ENCODE peak calls at places on chromosomes 5 and 9, in nine cellular contexts. M is activated CD8-positive, alpha-beta memory T cell treated with anti-CD3 and anti-CD28 coated beads, Interleukin-2, amount 50 U/mL, for 48 hours; F is RKO; T is activated T-helper 2 cell treated with anti-CD3 and anti-CD28 coated beads, Interferon-gamma antibody, Interleukin-2, Interleukin-4, amounts not matched to agents 10 μg/mL and 5 μg/mL and 100 μg/mL, durations not matched to agents 14 hours and 24 hours and 36 hours; U is NCI-H82; V is GM23248; H is H9; Q is AG10803; W is A172. O is an unnamed sample.

GRCh38 chr9:111099199-111100005 is 61.1 kb upstream of the LPAR1 start:
- DNase-seq in M (no peak), F (no peak), T (no peak), U (peak; percentile 90), V (no peak), H (peak; percentile 63), Q (no peak), W (no peak), O (no peak)

GRCh38 chr5:130773813-130774212 is 391.2 kb downstream of the HINT1 start:
- DNase-seq in M (no peak), F (peak; percentile 48), T (no peak), U (no peak), V (no peak), H (no peak), Q (no peak), W (peak; percentile 27), O (no peak)

GRCh38 chr5:113240951-113241726 is 193.7 kb downstream of the TSSK1B start:
- DNase-seq in M (no peak), F (no peak), T (no peak), U (no peak), V (no peak), H (no peak), Q (no peak), W (no peak), O (no peak)

GRCh38 chr9:106718996-106719395 is 144.0 kb upstream of the ZNF462 start:
- DNase-seq in M (no peak), F (no peak), T (no peak), U (no peak), V (peak; percentile 43), H (no peak), Q (peak; percentile 52), W (peak; percentile 35), O (no peak)

GRCh38 chr5:74009502-74009901 is 383.5 kb downstream of the ARHGEF28 start:
- DNase-seq in M (no peak), F (no peak), T (no peak), U (no peak), V (peak; percentile 12), H (no peak), Q (no peak), W (no peak), O (no peak)

GRCh38 chr9:125468646-125469045 is 207.0 kb downstream of the GAPVD1 start:
- DNase-seq in M (no peak), F (no peak), T (no peak), U (no peak), V (no peak), H (no peak), Q (no peak), W (no peak), O (no peak)

GRCh38 chr9:136434580-136435169 is 5.0 kb downstream of the INPP5E start:
- DNase-seq in M (no peak), F (no peak), T (no peak), U (no peak), V (no peak), H (no peak), Q (no peak), W (no peak), O (no peak)

GRCh38 chr5:81751836-81752643 is 1.1 kb upstream of the SSBP2 start:
- DNase-seq in M (no peak), F (peak; percentile 30), T (no peak), U (peak; percentile 89), V (peak; percentile 50), H (peak; percentile 52), Q (peak; percentile 41), W (no peak), O (no peak)

GRCh38 chr5:13218518-13218917 is 726.0 kb downstream of the DNAH5 start:
- DNase-seq in M (no peak), F (peak; percentile 15), T (no peak), U (peak; percentile 9), V (peak; percentile 49), H (peak; percentile 67), Q (no peak), W (peak; percentile 31), O (peak; percentile 12)

GRCh38 chr5:75510417-75510835 is 1.0 kb downstream of the CERT1 start:
- DNase-seq in M (peak; percentile 61), F (peak; percentile 45), T (peak; percentile 13), U (no peak), V (peak; percentile 73), H (no peak), Q (peak; percentile 47), W (no peak), O (no peak)

GRCh38 chr5:39714036-39714698 is 289.4 kb upstream of the DAB2 start:
- DNase-seq in M (no peak), F (peak; percentile 56), T (no peak), U (peak; percentile 58), V (peak; percentile 70), H (peak; percentile 31), Q (peak; percentile 64), W (peak; percentile 63), O (peak; percentile 33)

GRCh38 chr9:120899490-120900037 is 22.6 kb upstream of the PHF19 start:
- DNase-seq in M (no peak), F (no peak), T (no peak), U (no peak), V (no peak), H (no peak), Q (no peak), W (no peak), O (no peak)

GRCh38 chr5:72465601-72466563 is 41.3 kb downstream of the ZNF366 start:
- DNase-seq in M (no peak), F (no peak), T (no peak), U (no peak), V (peak; percentile 63), H (no peak), Q (peak; percentile 48), W (peak; percentile 44), O (no peak)

GRCh38 chr5:136191304-136192014 is 1.5 kb downstream of the SMIM32 start:
- DNase-seq in M (no peak), F (no peak), T (no peak), U (peak; percentile 25), V (peak; percentile 73), H (peak; percentile 60), Q (peak; percentile 42), W (no peak), O (peak; percentile 68)

GRCh38 chr5:83957188-83957587 is 236.5 kb upstream of the HAPLN1 start:
- DNase-seq in M (no peak), F (no peak), T (no peak), U (no peak), V (peak; percentile 20), H (no peak), Q (no peak), W (no peak), O (no peak)

GRCh38 chr9:35279946-35280345 is 118.1 kb downstream of the UNC13B start:
- DNase-seq in M (no peak), F (no peak), T (no peak), U (no peak), V (no peak), H (no peak), Q (no peak), W (no peak), O (no peak)

GRCh38 chr5:111472579-111472978 is 39.8 kb downstream of the STARD4 start:
- DNase-seq in M (no peak), F (no peak), T (no peak), U (no peak), V (no peak), H (no peak), Q (no peak), W (no peak), O (no peak)

GRCh38 chr9:107750741-107751521 is 261.4 kb upstream of the KLF4 start:
- DNase-seq in M (no peak), F (peak; percentile 93), T (no peak), U (no peak), V (peak; percentile 98), H (no peak), Q (peak; percentile 99), W (peak; percentile 97), O (no peak)

GRCh38 chr5:151284392-151284967 is 19.1 kb downstream of the SLC36A3 start:
- DNase-seq in M (no peak), F (no peak), T (no peak), U (no peak), V (no peak), H (peak; percentile 43), Q (no peak), W (no peak), O (peak; percentile 43)

GRCh38 chr5:13591621-13592020 is 352.9 kb downstream of the DNAH5 start:
- DNase-seq in M (no peak), F (peak; percentile 57), T (no peak), U (no peak), V (peak; percentile 79), H (no peak), Q (peak; percentile 80), W (peak; percentile 98), O (no peak)

GRCh38 chr9:21983509-21983908 is 10.7 kb downstream of the CDKN2A start:
- DNase-seq in M (no peak), F (no peak), T (no peak), U (no peak), V (no peak), H (no peak), Q (no peak), W (no peak), O (no peak)

GRCh38 chr5:21238786-21239185 is 1250.8 kb upstream of the CDH18 start:
- DNase-seq in M (no peak), F (no peak), T (no peak), U (no peak), V (no peak), H (no peak), Q (no peak), W (peak; percentile 26), O (no peak)

GRCh38 chr9:121655231-121655755 is 3.9 kb downstream of the DAB2IP start:
- DNase-seq in M (no peak), F (no peak), T (no peak), U (no peak), V (no peak), H (no peak), Q (no peak), W (no peak), O (no peak)

GRCh38 chr9:109052416-109052815 is 39.1 kb upstream of the CTNNAL1 start:
- DNase-seq in M (no peak), F (no peak), T (no peak), U (no peak), V (peak; percentile 52), H (no peak), Q (peak; percentile 82), W (no peak), O (no peak)

GRCh38 chr5:171635028-171635427 is 150.6 kb upstream of the SMIM23 start:
- DNase-seq in M (no peak), F (no peak), T (no peak), U (no peak), V (no peak), H (no peak), Q (no peak), W (no peak), O (no peak)

GRCh38 chr5:180343110-180343845 is 9.9 kb downstream of the GFPT2 start:
- DNase-seq in M (no peak), F (no peak), T (no peak), U (no peak), V (peak; percentile 90), H (peak; percentile 74), Q (peak; percentile 73), W (peak; percentile 79), O (peak; percentile 88)

GRCh38 chr5:34487202-34487879 is 168.8 kb upstream of the RAI14 start:
- DNase-seq in M (no peak), F (no peak), T (no peak), U (no peak), V (peak; percentile 94), H (no peak), Q (peak; percentile 91), W (peak; percentile 27), O (no peak)

GRCh38 chr5:62340392-62340791 is 34.4 kb downstream of the KIF2A start:
- DNase-seq in M (no peak), F (peak; percentile 38), T (no peak), U (peak; percentile 56), V (peak; percentile 34), H (no peak), Q (peak; percentile 9), W (no peak), O (peak; percentile 43)